ENCODE peak calls at places on chromosome 12, in eight cellular contexts. F is stimulated activated CD4-positive, alpha-beta T cell treated with anti-CD3 and anti-CD28 coated beads, Interleukin-12 subunit alpha, Interleukin-12 subunit beta, amount 100 ng/mL, for 24 hours; Q is Right ventricle myocardium superior; S is left ventricle myocardium superior; P is fibroblast of the aortic adventitia; H is H54; R is astrocyte of the spinal cord; T is aorta. A is an unnamed sample.

GRCh38 chr12:105736498-105736897 is 402.3 kb downstream of the NUAK1 start:
- DNase-seq in F (no peak), Q (no peak), S (no peak), P (no peak), H (no peak), R (no peak), T (no peak), A (no peak)

GRCh38 chr12:26803552-26803951 is 29.4 kb downstream of the ITPR2 start:
- DNase-seq in F (no peak), Q (no peak), S (no peak), P (peak; percentile 60), H (no peak), R (peak; percentile 73), T (no peak), A (no peak)

GRCh38 chr12:77609016-77609415 is 221.7 kb upstream of the NAV3 start:
- DNase-seq in F (no peak), Q (no peak), S (no peak), P (no peak), H (no peak), R (no peak), T (no peak), A (no peak)

GRCh38 chr12:55657282-55657681 is 20.6 kb downstream of the OR10P1 start:
- DNase-seq in F (no peak), Q (no peak), S (no peak), P (no peak), H (no peak), R (no peak), T (no peak), A (no peak)

GRCh38 chr12:90741611-90742010 is 213.4 kb downstream of the CCER1 start:
- DNase-seq in F (no peak), Q (no peak), S (no peak), P (no peak), H (no peak), R (no peak), T (no peak), A (no peak)

GRCh38 chr12:56153291-56154065 is 1.1 kb downstream of the MYL6B start:
- DNase-seq in F (no peak), Q (no peak), S (no peak), P (no peak), H (no peak), R (no peak), T (no peak), A (no peak)

GRCh38 chr12:45234134-45234865 is 18.4 kb downstream of the ANO6 start:
- DNase-seq in F (no peak), Q (no peak), S (no peak), P (peak; percentile 98), H (peak; percentile 38), R (peak; percentile 98), T (no peak), A (no peak)

GRCh38 chr12:116773276-116773731 is 35.2 kb downstream of the RNFT2 start:
- DNase-seq in F (no peak), Q (no peak), S (no peak), P (peak; percentile 22), H (no peak), R (no peak), T (peak; percentile 33), A (no peak)

GRCh38 chr12:68865399-68866154 is 57.6 kb downstream of the MDM2 start:
- DNase-seq in F (no peak), Q (no peak), S (no peak), P (no peak), H (no peak), R (no peak), T (no peak), A (no peak)

GRCh38 chr12:57452181-57452936 is 2.7 kb upstream of the INHBE start:
- DNase-seq in F (no peak), Q (no peak), S (peak; percentile 60), P (peak; percentile 86), H (no peak), R (peak; percentile 90), T (no peak), A (no peak)

GRCh38 chr12:11592484-11592883 is 57.0 kb upstream of the ETV6 start:
- DNase-seq in F (no peak), Q (no peak), S (no peak), P (no peak), H (no peak), R (no peak), T (no peak), A (no peak)

GRCh38 chr12:44317651-44318126 is 481.8 kb downstream of the TMEM117 start:
- DNase-seq in F (no peak), Q (no peak), S (no peak), P (peak; percentile 15), H (no peak), R (peak; percentile 17), T (no peak), A (no peak)

GRCh38 chr12:97899956-97900355 is 437.4 kb downstream of the RMST start:
- DNase-seq in F (no peak), Q (no peak), S (no peak), P (no peak), H (no peak), R (no peak), T (no peak), A (no peak)

GRCh38 chr12:119544780-119545625 is 48.6 kb upstream of the TMEM233 start:
- DNase-seq in F (peak; percentile 45), Q (peak; percentile 57), S (peak; percentile 49), P (peak; percentile 89), H (peak; percentile 31), R (peak; percentile 72), T (no peak), A (no peak)

GRCh38 chr12:578743-579449 is 84.3 kb downstream of the NINJ2 start:
- DNase-seq in F (no peak), Q (no peak), S (no peak), P (no peak), H (no peak), R (no peak), T (no peak), A (no peak)

GRCh38 chr12:14390885-14391530 is 25.5 kb downstream of the ATF7IP start:
- DNase-seq in F (no peak), Q (no peak), S (no peak), P (no peak), H (no peak), R (no peak), T (no peak), A (no peak)

GRCh38 chr12:76010732-76011458 is 20.7 kb downstream of the PHLDA1 start:
- DNase-seq in F (no peak), Q (no peak), S (no peak), P (peak; percentile 34), H (no peak), R (peak; percentile 27), T (no peak), A (no peak)

GRCh38 chr12:107148105-107148504 is 54.8 kb upstream of the CRY1 start:
- DNase-seq in F (no peak), Q (no peak), S (no peak), P (no peak), H (no peak), R (no peak), T (no peak), A (no peak)

GRCh38 chr12:109925185-109925835 is 25.2 kb downstream of the TCHP start:
- DNase-seq in F (no peak), Q (no peak), S (no peak), P (no peak), H (no peak), R (no peak), T (peak; percentile 72), A (no peak)

GRCh38 chr12:108914031-108914630 is 34.2 kb downstream of the DAO start:
- DNase-seq in F (no peak), Q (no peak), S (no peak), P (peak; percentile 44), H (no peak), R (no peak), T (no peak), A (no peak)

GRCh38 chr12:2944401-2945047 is 14.7 kb upstream of the TEAD4 start:
- DNase-seq in F (peak; percentile 57), Q (peak; percentile 57), S (peak; percentile 61), P (peak; percentile 18), H (no peak), R (peak; percentile 23), T (peak; percentile 78), A (no peak)

GRCh38 chr12:66280573-66280972 is 21.7 kb upstream of the HELB start:
- DNase-seq in F (no peak), Q (no peak), S (no peak), P (no peak), H (no peak), R (no peak), T (no peak), A (no peak)

GRCh38 chr12:68943848-68944247 is 10.9 kb upstream of the CPM start:
- DNase-seq in F (no peak), Q (no peak), S (no peak), P (no peak), H (no peak), R (no peak), T (no peak), A (no peak)

GRCh38 chr12:15209782-15210181 is 11.4 kb downstream of the RERG start:
- DNase-seq in F (no peak), Q (no peak), S (no peak), P (peak; percentile 80), H (no peak), R (peak; percentile 80), T (no peak), A (no peak)

GRCh38 chr12:109739747-109740693 is 26.4 kb downstream of the FAM222A start:
- DNase-seq in F (no peak), Q (peak; percentile 23), S (peak; percentile 21), P (no peak), H (no peak), R (no peak), T (peak; percentile 43), A (no peak)

A was measured in suprapubic skin.